ENCODE peak calls at places on chromosomes 5 and 9, in six cellular contexts. O is kidney glomerular epithelial cell; L is AML-193; V is activated effector memory CD4-positive, alpha-beta T cell treated with Interleukin-2 at 50 U/mL for 16 hours; H is upper lobe of right lung; X is fibroblast of mammary gland. Z is an unnamed sample.

GRCh38 chr9:25700430-25700829 is 22.2 kb upstream of the TUSC1 start:
- DNase-seq in L (no peak), H (no peak), X (no peak), V (no peak), O (no peak), Z (no peak)

GRCh38 chr5:139377226-139377625 is 5.9 kb downstream of the SLC23A1 start:
- DNase-seq in L (no peak), O (no peak), V (no peak), X (no peak), H (peak; percentile 19), Z (no peak)

GRCh38 chr5:169590602-169591001 is 7.0 kb downstream of the SPDL1 start:
- DNase-seq in O (no peak), L (no peak), V (no peak), X (no peak), H (no peak), Z (no peak)

GRCh38 chr5:114363837-114364236 is 2.0 kb downstream of the KCNN2 start:
- DNase-seq in L (no peak), H (no peak), V (no peak), X (no peak), O (no peak), Z (no peak)

GRCh38 chr9:27125030-27125429 is 16.0 kb downstream of the TEK start:
- DNase-seq in X (peak; percentile 98), O (peak; percentile 74), H (no peak), L (no peak), V (no peak), Z (peak; percentile 55)

GRCh38 chr5:172943283-172943841 is 15.9 kb upstream of the RPL26L1 start:
- DNase-seq in H (peak; percentile 51), X (peak; percentile 69), O (peak; percentile 96), L (no peak), V (no peak), Z (no peak)

GRCh38 chr9:96243798-96244197 is 58.2 kb downstream of the HSD17B3 start:
- DNase-seq in L (no peak), O (no peak), H (no peak), X (no peak), V (no peak), Z (no peak)

GRCh38 chr9:104934686-104935413 is 6.9 kb upstream of the ABCA1 start:
- DNase-seq in X (no peak), H (no peak), O (no peak), V (no peak), L (no peak), Z (no peak)

GRCh38 chr5:81782811-81783210 is 31.9 kb upstream of the SSBP2 start:
- DNase-seq in H (no peak), O (no peak), X (peak; percentile 70), V (no peak), L (no peak), Z (no peak)

GRCh38 chr9:136951541-136952353 is at the start of gene LCN12:
- DNase-seq in X (no peak), V (no peak), H (no peak), L (no peak), O (no peak), Z (no peak)

GRCh38 chr9:124776613-124776951 is 351 bp upstream of the OLFML2A start:
- DNase-seq in H (no peak), L (no peak), X (no peak), V (no peak), O (no peak), Z (no peak)

GRCh38 chr5:55538621-55539020 is 3.9 kb upstream of the PLPP1 start:
- DNase-seq in X (no peak), L (no peak), O (no peak), V (no peak), H (no peak), Z (no peak)

GRCh38 chr5:171478946-171479775 is 59.7 kb downstream of the FGF18 start:
- DNase-seq in L (no peak), V (no peak), O (no peak), H (no peak), X (no peak), Z (no peak)

Z was measured in epithelial cell of proximal tubule.